ENCODE peak calls at places on chromosomes 6 and 20, in four cellular contexts. One of them, this sample, is unnamed.

GRCh38 chr6:82363368-82364086 is at the start of gene TPBG:
- DNase-seq in midbrain: no peak
- DNase-seq in tibial artery: peak; percentile 72
- DNase-seq in T1000: peak; percentile 72
- DNase-seq in this sample: peak; percentile 10

GRCh38 chr6:3838992-3839867 is 9.9 kb upstream of the FAM50B start:
- DNase-seq in midbrain: no peak
- DNase-seq in tibial artery: no peak
- DNase-seq in T1000: peak; percentile 12
- DNase-seq in this sample: no peak

GRCh38 chr6:166418691-166419143 is 36.0 kb upstream of the MPC1 start:
- DNase-seq in midbrain: no peak
- DNase-seq in tibial artery: peak; percentile 38
- DNase-seq in T1000: no peak
- DNase-seq in this sample: no peak

GRCh38 chr20:56411759-56412472 is at the start of gene CASS4:
- DNase-seq in midbrain: peak; percentile 39
- DNase-seq in tibial artery: no peak
- DNase-seq in T1000: no peak
- DNase-seq in this sample: peak; percentile 60

GRCh38 chr6:140561701-140562100 is 1187.3 kb upstream of the CITED2 start:
- DNase-seq in midbrain: no peak
- DNase-seq in tibial artery: no peak
- DNase-seq in T1000: no peak
- DNase-seq in this sample: no peak

GRCh38 chr20:4997207-4997606 is 4.1 kb downstream of the SLC23A2 start:
- DNase-seq in midbrain: no peak
- DNase-seq in tibial artery: no peak
- DNase-seq in T1000: no peak
- DNase-seq in this sample: no peak

GRCh38 chr6:28082939-28083338 is 2.6 kb downstream of the ZNF165 start:
- DNase-seq in midbrain: no peak
- DNase-seq in tibial artery: no peak
- DNase-seq in T1000: no peak
- DNase-seq in this sample: no peak

GRCh38 chr6:154319231-154319858 is 37.3 kb downstream of the IPCEF1 start:
- DNase-seq in midbrain: no peak
- DNase-seq in tibial artery: no peak
- DNase-seq in T1000: no peak
- DNase-seq in this sample: no peak

GRCh38 chr6:136059308-136059707 is 190.8 kb downstream of the MTFR2 start:
- DNase-seq in midbrain: peak; percentile 23
- DNase-seq in tibial artery: no peak
- DNase-seq in T1000: no peak
- DNase-seq in this sample: peak; percentile 75

GRCh38 chr6:25303234-25303633 is 24.1 kb downstream of the CARMIL1 start:
- DNase-seq in midbrain: no peak
- DNase-seq in tibial artery: no peak
- DNase-seq in T1000: no peak
- DNase-seq in this sample: no peak

GRCh38 chr20:59948828-59949720 is 8.9 kb downstream of the FAM217B start:
- DNase-seq in midbrain: peak; percentile 80
- DNase-seq in tibial artery: no peak
- DNase-seq in T1000: no peak
- DNase-seq in this sample: peak; percentile 82

GRCh38 chr6:77876300-77876699 is 223.5 kb downstream of the MEI4 start:
- DNase-seq in midbrain: no peak
- DNase-seq in tibial artery: no peak
- DNase-seq in T1000: no peak
- DNase-seq in this sample: no peak

GRCh38 chr6:88584581-88584980 is 378.8 kb downstream of the RNGTT start:
- DNase-seq in midbrain: peak; percentile 9
- DNase-seq in tibial artery: no peak
- DNase-seq in T1000: no peak
- DNase-seq in this sample: peak; percentile 20

GRCh38 chr6:118580585-118581419 is 32.7 kb downstream of the PLN start:
- DNase-seq in midbrain: peak; percentile 87
- DNase-seq in tibial artery: no peak
- DNase-seq in T1000: peak; percentile 50
- DNase-seq in this sample: peak; percentile 89

GRCh38 chr6:2639167-2639566 is 111.6 kb downstream of the MYLK4 start:
- DNase-seq in midbrain: no peak
- DNase-seq in tibial artery: no peak
- DNase-seq in T1000: no peak
- DNase-seq in this sample: no peak

GRCh38 chr6:157068691-157069228 is 254.6 kb downstream of the TMEM242 start:
- DNase-seq in midbrain: no peak
- DNase-seq in tibial artery: no peak
- DNase-seq in T1000: no peak
- DNase-seq in this sample: no peak

GRCh38 chr6:93678841-93679454 is 259.6 kb upstream of the EPHA7 start:
- DNase-seq in midbrain: no peak
- DNase-seq in tibial artery: no peak
- DNase-seq in T1000: no peak
- DNase-seq in this sample: peak; percentile 42

GRCh38 chr6:158817298-158818007 is 1.7 kb downstream of the EZR start:
- DNase-seq in midbrain: peak; percentile 25
- DNase-seq in tibial artery: no peak
- DNase-seq in T1000: no peak
- DNase-seq in this sample: peak; percentile 20

GRCh38 chr6:136403166-136403980 is 113.7 kb upstream of the BCLAF1 start:
- DNase-seq in midbrain: peak; percentile 66
- DNase-seq in tibial artery: no peak
- DNase-seq in T1000: peak; percentile 57
- DNase-seq in this sample: peak; percentile 76

GRCh38 chr6:44022296-44022661 is 105.0 kb downstream of the MRPL14 start:
- DNase-seq in midbrain: no peak
- DNase-seq in tibial artery: peak; percentile 62
- DNase-seq in T1000: no peak
- DNase-seq in this sample: no peak

GRCh38 chr6:5085638-5086293 is 625 bp downstream of the PPP1R3G start:
- DNase-seq in midbrain: no peak
- DNase-seq in tibial artery: peak; percentile 73
- DNase-seq in T1000: no peak
- DNase-seq in this sample: peak; percentile 37

GRCh38 chr6:14360565-14360964 is 243.0 kb downstream of the CD83 start:
- DNase-seq in midbrain: no peak
- DNase-seq in tibial artery: no peak
- DNase-seq in T1000: no peak
- DNase-seq in this sample: no peak

GRCh38 chr6:82086944-82087343 is 160.6 kb downstream of the IBTK start:
- DNase-seq in midbrain: no peak
- DNase-seq in tibial artery: no peak
- DNase-seq in T1000: no peak
- DNase-seq in this sample: no peak

GRCh38 chr6:128500017-128500416 is 20.4 kb downstream of the PTPRK start:
- DNase-seq in midbrain: no peak
- DNase-seq in tibial artery: no peak
- DNase-seq in T1000: no peak
- DNase-seq in this sample: no peak

GRCh38 chr20:20220137-20220536 is 147.8 kb upstream of the INSM1 start:
- DNase-seq in midbrain: no peak
- DNase-seq in tibial artery: no peak
- DNase-seq in T1000: no peak
- DNase-seq in this sample: no peak

GRCh38 chr6:1575213-1576041 is 34.3 kb upstream of the FOXC1 start:
- DNase-seq in midbrain: peak; percentile 23
- DNase-seq in tibial artery: peak; percentile 90
- DNase-seq in T1000: no peak
- DNase-seq in this sample: peak; percentile 21

GRCh38 chr6:47836639-47837038 is 54.8 kb downstream of the OPN5 start:
- DNase-seq in midbrain: no peak
- DNase-seq in tibial artery: no peak
- DNase-seq in T1000: no peak
- DNase-seq in this sample: no peak

GRCh38 chr6:125074120-125074519 is 79.5 kb upstream of the TPD52L1 start:
- DNase-seq in midbrain: no peak
- DNase-seq in tibial artery: no peak
- DNase-seq in T1000: no peak
- DNase-seq in this sample: no peak

GRCh38 chr6:82331031-82331773 is 32.4 kb upstream of the TPBG start:
- DNase-seq in midbrain: no peak
- DNase-seq in tibial artery: no peak
- DNase-seq in T1000: peak; percentile 9
- DNase-seq in this sample: no peak

GRCh38 chr20:41329435-41330342 is 10.9 kb upstream of the LPIN3 start:
- DNase-seq in midbrain: no peak
- DNase-seq in tibial artery: peak; percentile 94
- DNase-seq in T1000: peak; percentile 81
- DNase-seq in this sample: peak; percentile 61

GRCh38 chr20:38603286-38603685 is 1.7 kb downstream of the ARHGAP40 start:
- DNase-seq in midbrain: no peak
- DNase-seq in tibial artery: no peak
- DNase-seq in T1000: no peak
- DNase-seq in this sample: no peak

GRCh38 chr20:40997116-40997515 is 31.5 kb upstream of the TOP1 start:
- DNase-seq in midbrain: no peak
- DNase-seq in tibial artery: no peak
- DNase-seq in T1000: no peak
- DNase-seq in this sample: no peak

GRCh38 chr6:912871-913663 is 220.1 kb upstream of the EXOC2 start:
- DNase-seq in midbrain: peak; percentile 3
- DNase-seq in tibial artery: no peak
- DNase-seq in T1000: no peak
- DNase-seq in this sample: peak; percentile 52

GRCh38 chr6:132425176-132425575 is 23.9 kb upstream of the MOXD1 start:
- DNase-seq in midbrain: no peak
- DNase-seq in tibial artery: no peak
- DNase-seq in T1000: no peak
- DNase-seq in this sample: no peak

GRCh38 chr6:151276112-151276745 is 36.5 kb downstream of the AKAP12 start:
- DNase-seq in midbrain: no peak
- DNase-seq in tibial artery: peak; percentile 72
- DNase-seq in T1000: no peak
- DNase-seq in this sample: peak; percentile 8

GRCh38 chr6:135402311-135402710 is 95.2 kb downstream of the AHI1 start:
- DNase-seq in midbrain: no peak
- DNase-seq in tibial artery: no peak
- DNase-seq in T1000: no peak
- DNase-seq in this sample: no peak

GRCh38 chr6:17045581-17046322 is 56.1 kb upstream of the STMND1 start:
- DNase-seq in midbrain: peak; percentile 18
- DNase-seq in tibial artery: no peak
- DNase-seq in T1000: no peak
- DNase-seq in this sample: peak; percentile 46